ENCODE peak calls at places on chromosomes 7 and 10, in six cellular contexts. One of them, this sample, is unnamed. For H3K27me3, the result is how much of the 10 kb centered on the place peaks cover.

GRCh38 chr10:71753960-71754505 is 19.3 kb downstream of the VSIR start:
- DNase-seq in psoas muscle: no peak
- DNase-seq in mammary epithelial cell: no peak
- DNase-seq in ovary: no peak
- DNase-seq in upper lobe of left lung: no peak
- DNase-seq in adrenal gland: no peak
- DNase-seq in this sample: no peak

GRCh38 chr7:46109447-46109846 is 188.4 kb upstream of the IGFBP3 start:
- DNase-seq in psoas muscle: no peak
- DNase-seq in mammary epithelial cell: no peak
- DNase-seq in ovary: no peak
- DNase-seq in upper lobe of left lung: no peak
- DNase-seq in adrenal gland: no peak
- DNase-seq in this sample: no peak

GRCh38 chr7:44489955-44490350 is 505 bp downstream of the NUDCD3 start:
- DNase-seq in psoas muscle: no peak
- DNase-seq in mammary epithelial cell: no peak
- DNase-seq in ovary: no peak
- DNase-seq in upper lobe of left lung: peak
- DNase-seq in adrenal gland: no peak
- DNase-seq in this sample: peak

GRCh38 chr10:112779025-112779765 is 170.9 kb upstream of the TCF7L2 start:
- DNase-seq in psoas muscle: no peak
- DNase-seq in mammary epithelial cell: no peak
- DNase-seq in ovary: no peak
- DNase-seq in upper lobe of left lung: no peak
- DNase-seq in adrenal gland: no peak
- DNase-seq in this sample: no peak

GRCh38 chr7:131244259-131244852 is 83.3 kb upstream of the MKLN1 start:
- DNase-seq in psoas muscle: peak
- DNase-seq in mammary epithelial cell: peak
- DNase-seq in ovary: peak
- DNase-seq in upper lobe of left lung: no peak
- DNase-seq in adrenal gland: peak
- DNase-seq in this sample: no peak

GRCh38 chr10:128808921-128809440 is 658.1 kb upstream of the MGMT start:
- DNase-seq in psoas muscle: no peak
- DNase-seq in mammary epithelial cell: no peak
- DNase-seq in ovary: no peak
- DNase-seq in upper lobe of left lung: no peak
- DNase-seq in adrenal gland: no peak
- DNase-seq in this sample: no peak

GRCh38 chr10:79320785-79321493 is 26.3 kb upstream of the PPIF start:
- DNase-seq in psoas muscle: no peak
- DNase-seq in mammary epithelial cell: peak
- DNase-seq in ovary: no peak
- DNase-seq in upper lobe of left lung: peak
- DNase-seq in adrenal gland: peak
- DNase-seq in this sample: no peak

GRCh38 chr7:155807013-155807804 is 5.1 kb downstream of the SHH start:
- DNase-seq in psoas muscle: no peak
- DNase-seq in mammary epithelial cell: no peak
- DNase-seq in ovary: no peak
- DNase-seq in upper lobe of left lung: peak
- DNase-seq in adrenal gland: no peak
- DNase-seq in this sample: no peak

GRCh38 chr10:79202188-79203013 is 133.6 kb downstream of the ZMIZ1 start:
- DNase-seq in psoas muscle: no peak
- DNase-seq in mammary epithelial cell: no peak
- DNase-seq in ovary: no peak
- DNase-seq in upper lobe of left lung: peak
- DNase-seq in adrenal gland: no peak
- DNase-seq in this sample: peak

GRCh38 chr7:82317257-82317721 is 126.3 kb downstream of the CACNA2D1 start:
- DNase-seq in psoas muscle: no peak
- DNase-seq in mammary epithelial cell: no peak
- DNase-seq in ovary: no peak
- DNase-seq in upper lobe of left lung: no peak
- DNase-seq in adrenal gland: no peak
- DNase-seq in this sample: no peak

GRCh38 chr10:71684356-71685173 is 35.0 kb downstream of the C10orf105 start:
- DNase-seq in psoas muscle: no peak
- DNase-seq in mammary epithelial cell: no peak
- DNase-seq in ovary: no peak
- DNase-seq in upper lobe of left lung: no peak
- DNase-seq in adrenal gland: no peak
- DNase-seq in this sample: no peak

GRCh38 chr7:121081327-121081936 is 92.9 kb downstream of the CPED1 start:
- DNase-seq in psoas muscle: no peak
- DNase-seq in mammary epithelial cell: peak
- DNase-seq in ovary: no peak
- DNase-seq in upper lobe of left lung: no peak
- DNase-seq in adrenal gland: no peak
- DNase-seq in this sample: no peak

GRCh38 chr7:106681815-106682495 is 21.0 kb upstream of the CCDC71L start:
- DNase-seq in psoas muscle: no peak
- DNase-seq in mammary epithelial cell: no peak
- DNase-seq in ovary: no peak
- DNase-seq in upper lobe of left lung: no peak
- DNase-seq in adrenal gland: no peak
- DNase-seq in this sample: no peak

GRCh38 chr10:59908808-59909143 is 2.4 kb upstream of the CCDC6 start:
- DNase-seq in psoas muscle: no peak
- DNase-seq in mammary epithelial cell: no peak
- DNase-seq in ovary: no peak
- DNase-seq in upper lobe of left lung: no peak
- DNase-seq in adrenal gland: no peak
- DNase-seq in this sample: no peak

GRCh38 chr10:115937756-115938032 is 335.3 kb downstream of the GFRA1 start:
- DNase-seq in psoas muscle: no peak
- DNase-seq in mammary epithelial cell: no peak
- DNase-seq in ovary: no peak
- DNase-seq in upper lobe of left lung: no peak
- DNase-seq in adrenal gland: no peak
- DNase-seq in this sample: no peak

GRCh38 chr10:53957401-53957800 is 843.6 kb downstream of the PCDH15 start:
- DNase-seq in psoas muscle: no peak
- DNase-seq in mammary epithelial cell: peak
- DNase-seq in ovary: no peak
- DNase-seq in upper lobe of left lung: no peak
- DNase-seq in adrenal gland: no peak
- DNase-seq in this sample: no peak

GRCh38 chr10:76303682-76304316 is 872.4 kb downstream of the LRMDA start:
- DNase-seq in psoas muscle: peak
- DNase-seq in mammary epithelial cell: peak
- DNase-seq in ovary: peak
- DNase-seq in upper lobe of left lung: peak
- DNase-seq in adrenal gland: peak
- DNase-seq in this sample: no peak

GRCh38 chr7:130943336-130943901 is 209.4 kb upstream of the KLF14 start:
- DNase-seq in psoas muscle: no peak
- DNase-seq in mammary epithelial cell: peak
- DNase-seq in ovary: no peak
- DNase-seq in upper lobe of left lung: no peak
- DNase-seq in adrenal gland: no peak
- DNase-seq in this sample: no peak

GRCh38 chr7:96674565-96674964 is 35.1 kb downstream of the SEM1 start:
- DNase-seq in psoas muscle: no peak
- DNase-seq in mammary epithelial cell: no peak
- DNase-seq in ovary: no peak
- DNase-seq in upper lobe of left lung: no peak
- DNase-seq in adrenal gland: no peak
- DNase-seq in this sample: no peak

GRCh38 chr7:118573065-118573464 is 348.6 kb downstream of the ANKRD7 start:
- DNase-seq in psoas muscle: peak
- DNase-seq in mammary epithelial cell: peak
- DNase-seq in ovary: no peak
- DNase-seq in upper lobe of left lung: no peak
- DNase-seq in adrenal gland: peak
- DNase-seq in this sample: no peak

GRCh38 chr7:38506004-38506403 is 125.2 kb downstream of the AMPH start:
- DNase-seq in psoas muscle: no peak
- DNase-seq in mammary epithelial cell: no peak
- DNase-seq in ovary: no peak
- DNase-seq in upper lobe of left lung: no peak
- DNase-seq in adrenal gland: no peak
- DNase-seq in this sample: no peak

GRCh38 chr7:131328387-131329175 is 905 bp downstream of the MKLN1 start:
- DNase-seq in psoas muscle: no peak
- DNase-seq in mammary epithelial cell: peak
- DNase-seq in ovary: no peak
- DNase-seq in upper lobe of left lung: no peak
- DNase-seq in adrenal gland: no peak
- DNase-seq in this sample: no peak

GRCh38 chr7:107372298-107372697 is 97.6 kb upstream of the GPR22 start:
- DNase-seq in psoas muscle: no peak
- DNase-seq in mammary epithelial cell: peak
- DNase-seq in ovary: no peak
- DNase-seq in upper lobe of left lung: no peak
- DNase-seq in adrenal gland: no peak
- DNase-seq in this sample: no peak

GRCh38 chr10:70866424-70866823 is 21.9 kb downstream of the PCBD1 start:
- DNase-seq in psoas muscle: no peak
- DNase-seq in mammary epithelial cell: peak
- DNase-seq in ovary: no peak
- DNase-seq in upper lobe of left lung: peak
- DNase-seq in adrenal gland: no peak
- DNase-seq in this sample: no peak

GRCh38 chr10:118472415-118472814 is 123.0 kb downstream of the PRLHR start:
- DNase-seq in psoas muscle: no peak
- DNase-seq in mammary epithelial cell: peak
- DNase-seq in ovary: no peak
- DNase-seq in upper lobe of left lung: no peak
- DNase-seq in adrenal gland: no peak
- DNase-seq in this sample: no peak
- H3K27me3 ChIP-seq in psoas muscle: under half
- H3K27me3 ChIP-seq in mammary epithelial cell: under half
- H3K27me3 ChIP-seq in ovary: under half
- H3K27me3 ChIP-seq in upper lobe of left lung: under half
- H3K27me3 ChIP-seq in adrenal gland: under half
- H3K27me3 ChIP-seq in this sample: under half

DNA sequence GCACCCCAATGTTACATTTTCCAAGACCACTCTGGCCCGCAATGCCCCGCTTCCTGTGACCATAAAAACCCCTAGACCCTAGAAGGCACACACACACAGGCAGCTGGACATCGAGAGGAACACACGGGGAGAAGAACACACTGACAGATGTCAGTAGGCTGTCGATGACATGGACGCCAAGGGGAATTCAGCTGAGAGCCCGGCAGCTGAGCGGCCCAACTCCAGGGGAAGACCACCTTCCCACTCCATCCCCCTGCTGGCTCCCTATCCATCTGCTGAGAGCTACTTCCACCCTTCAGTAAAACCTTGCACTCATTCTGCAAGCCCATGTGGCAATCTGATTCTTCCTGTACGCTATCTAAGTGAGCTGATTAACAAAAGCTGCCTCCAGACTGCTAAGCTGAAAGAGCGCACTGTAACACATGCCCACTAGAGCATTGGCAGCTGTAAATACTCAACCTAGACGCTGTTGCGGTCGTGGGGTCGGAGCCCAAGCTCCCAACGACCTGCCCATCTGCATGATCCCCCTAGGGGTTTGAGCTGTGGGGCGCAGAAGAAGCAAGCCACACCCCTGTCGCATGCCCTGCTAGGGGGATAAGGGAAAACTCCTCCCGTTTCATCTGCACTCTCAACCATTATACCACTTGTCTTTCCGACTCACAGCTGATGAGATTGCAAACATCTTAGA is 843.6 kb upstream of the POT1 start:
- DNase-seq in psoas muscle: no peak
- DNase-seq in mammary epithelial cell: no peak
- DNase-seq in ovary: no peak
- DNase-seq in upper lobe of left lung: no peak
- DNase-seq in adrenal gland: no peak
- DNase-seq in this sample: no peak
- TF ChIP-seq CTCF in psoas muscle: no peak
- TF ChIP-seq CTCF in mammary epithelial cell: no peak
- TF ChIP-seq CTCF in ovary: no peak
- TF ChIP-seq CTCF in upper lobe of left lung: no peak
- TF ChIP-seq CTCF in adrenal gland: no peak
- TF ChIP-seq CTCF in this sample: no peak

GRCh38 chr10:68561804-68562649 is 1.9 kb downstream of the TET1 start:
- DNase-seq in psoas muscle: no peak
- DNase-seq in mammary epithelial cell: no peak
- DNase-seq in ovary: peak
- DNase-seq in upper lobe of left lung: no peak
- DNase-seq in adrenal gland: no peak
- DNase-seq in this sample: no peak

GRCh38 chr10:68560916-68561691 is 967 bp downstream of the TET1 start:
- DNase-seq in psoas muscle: peak
- DNase-seq in mammary epithelial cell: no peak
- DNase-seq in ovary: peak
- DNase-seq in upper lobe of left lung: no peak
- DNase-seq in adrenal gland: no peak
- DNase-seq in this sample: no peak

GRCh38 chr10:68559872-68560200 is 301 bp upstream of the TET1 start:
- DNase-seq in psoas muscle: peak
- DNase-seq in mammary epithelial cell: no peak
- DNase-seq in ovary: no peak
- DNase-seq in upper lobe of left lung: no peak
- DNase-seq in adrenal gland: no peak
- DNase-seq in this sample: no peak

GRCh38 chr10:68559251-68559650 is 886 bp upstream of the TET1 start:
- DNase-seq in psoas muscle: no peak
- DNase-seq in mammary epithelial cell: no peak
- DNase-seq in ovary: no peak
- DNase-seq in upper lobe of left lung: no peak
- DNase-seq in adrenal gland: no peak
- DNase-seq in this sample: no peak

DNA sequence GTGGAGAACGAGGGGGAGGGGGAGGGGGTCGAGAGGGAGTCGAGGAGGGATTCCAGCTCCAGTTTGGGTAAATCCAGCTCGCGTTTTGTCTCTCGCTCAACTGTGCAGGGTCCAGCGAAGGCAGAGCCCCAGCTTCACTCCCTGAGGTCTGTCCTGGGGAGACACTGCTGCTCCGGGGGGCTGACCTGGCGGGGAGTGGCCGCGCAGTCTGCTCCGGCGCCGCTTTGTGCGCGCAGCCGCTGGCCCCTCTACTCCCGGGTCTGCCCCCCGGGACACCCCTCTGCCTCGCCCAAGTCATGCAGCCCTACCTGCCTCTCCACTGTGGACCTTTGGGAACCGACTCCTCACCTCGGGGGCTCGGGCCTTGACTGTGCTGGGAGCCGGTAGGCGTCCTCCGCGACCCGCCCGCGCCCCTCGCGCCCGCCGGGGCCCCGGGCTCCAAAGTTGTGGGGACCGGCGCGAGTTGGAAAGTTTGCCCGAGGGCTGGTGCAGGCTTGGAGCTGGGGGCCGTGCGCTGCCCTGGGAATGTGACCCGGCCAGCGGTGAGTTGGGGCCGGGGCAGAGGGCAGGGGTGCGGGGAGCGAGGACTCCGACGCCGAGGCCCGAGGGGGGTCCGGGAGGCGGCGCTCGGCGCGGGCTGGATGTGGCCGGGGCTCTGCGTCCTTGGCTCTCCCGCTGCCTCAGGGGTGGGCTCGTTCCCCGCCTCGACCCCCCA is at the start of gene TET1:
- DNase-seq in psoas muscle: peak
- DNase-seq in mammary epithelial cell: peak
- DNase-seq in ovary: peak
- DNase-seq in upper lobe of left lung: peak
- DNase-seq in adrenal gland: peak
- DNase-seq in this sample: no peak
- H3K27me3 ChIP-seq in psoas muscle: under half
- H3K27me3 ChIP-seq in mammary epithelial cell: under half
- H3K27me3 ChIP-seq in ovary: under half
- H3K27me3 ChIP-seq in upper lobe of left lung: under half
- H3K27me3 ChIP-seq in adrenal gland: under half
- H3K27me3 ChIP-seq in this sample: under half

GRCh38 chr7:40147371-40148246 is 12.8 kb downstream of the SUGCT start:
- DNase-seq in psoas muscle: no peak
- DNase-seq in mammary epithelial cell: no peak
- DNase-seq in ovary: no peak
- DNase-seq in upper lobe of left lung: no peak
- DNase-seq in adrenal gland: no peak
- DNase-seq in this sample: no peak
- TF ChIP-seq CTCF in psoas muscle: no peak
- TF ChIP-seq CTCF in mammary epithelial cell: no peak
- TF ChIP-seq CTCF in ovary: no peak
- TF ChIP-seq CTCF in upper lobe of left lung: no peak
- TF ChIP-seq CTCF in adrenal gland: no peak
- TF ChIP-seq CTCF in this sample: no peak

This sample was measured in CD8-positive, alpha-beta T cell.